ENCODE peak calls at places on chromosome X, in four cellular contexts. Y is Peyer's patch, V is colonic mucosa, N is GM12865. B is an unnamed sample.
A peak's percentile ranks its signal among the peaks of the same experiment; 100 is the strongest.

GRCh38 chrX:63961964-63962363 is 176.9 kb upstream of the ARHGEF9 start:
- DNase-seq in Y (no peak), V (no peak), N (no peak), B (no peak)

GRCh38 chrX:129649268-129650182 is 5.2 kb downstream of the APLN start:
- DNase-seq in Y (peak; percentile 24), V (no peak), N (no peak), B (no peak)

GRCh38 chrX:16222123-16222522 is 54.8 kb downstream of the MAGEB17 start:
- DNase-seq in Y (no peak), V (no peak), N (no peak), B (no peak)

GRCh38 chrX:91434351-91435168 is at the start of gene PABPC5:
- DNase-seq in Y (peak; percentile 65), V (peak; percentile 31), N (no peak), B (peak; percentile 72)

GRCh38 chrX:44972132-44972531 is 99.1 kb downstream of the KDM6A start:
- DNase-seq in Y (no peak), V (no peak), N (no peak), B (no peak)

GRCh38 chrX:115591856-115592842 is 31.2 kb downstream of the PLS3 start:
- DNase-seq in Y (no peak), V (no peak), N (no peak), B (no peak)

GRCh38 chrX:10045327-10046000 is 78.3 kb downstream of the CLDN34 start:
- DNase-seq in Y (no peak), V (no peak), N (peak; percentile 3), B (peak; percentile 55)

GRCh38 chrX:45479835-45480422 is 279.3 kb upstream of the DIPK2B start:
- DNase-seq in Y (no peak), V (no peak), N (no peak), B (no peak)

GRCh38 chrX:13759152-13759718 is 24.7 kb downstream of the OFD1 start:
- DNase-seq in Y (no peak), V (no peak), N (peak; percentile 71), B (no peak)

GRCh38 chrX:134948333-134949241 is 42.2 kb upstream of the SMIM10 start:
- DNase-seq in Y (no peak), V (no peak), N (no peak), B (no peak)

DNA sequence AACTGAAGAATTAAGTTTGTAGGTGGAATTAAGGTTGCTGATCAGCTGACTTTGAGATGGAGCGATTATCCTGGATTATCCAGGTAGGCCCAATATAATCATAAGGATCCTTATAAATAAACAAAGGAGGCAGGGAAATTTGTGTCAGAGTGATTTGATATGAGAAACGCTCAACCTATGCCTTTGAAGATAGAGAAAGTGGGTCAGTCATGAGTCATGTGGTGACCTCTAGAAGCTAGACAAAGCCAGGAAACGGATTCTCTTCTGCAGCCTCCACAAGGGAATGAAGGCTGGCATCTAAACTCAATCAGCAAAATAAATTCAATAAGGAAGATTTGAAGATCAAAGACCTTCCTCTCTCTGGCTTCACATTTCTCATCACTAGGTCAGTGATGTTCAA is 41.5 kb upstream of the SMIM10 start:
- DNase-seq in Y (no peak), V (no peak), N (no peak), B (no peak)
- H3K4me3 ChIP-seq in Y (no peak overlapping the region), V (no peak overlapping the region), N (no peak overlapping the region), B (no peak overlapping the region)

GRCh38 chrX:25941087-25941486 is 197.1 kb upstream of the MAGEB18 start:
- DNase-seq in Y (no peak), V (no peak), N (no peak), B (no peak)

DNA sequence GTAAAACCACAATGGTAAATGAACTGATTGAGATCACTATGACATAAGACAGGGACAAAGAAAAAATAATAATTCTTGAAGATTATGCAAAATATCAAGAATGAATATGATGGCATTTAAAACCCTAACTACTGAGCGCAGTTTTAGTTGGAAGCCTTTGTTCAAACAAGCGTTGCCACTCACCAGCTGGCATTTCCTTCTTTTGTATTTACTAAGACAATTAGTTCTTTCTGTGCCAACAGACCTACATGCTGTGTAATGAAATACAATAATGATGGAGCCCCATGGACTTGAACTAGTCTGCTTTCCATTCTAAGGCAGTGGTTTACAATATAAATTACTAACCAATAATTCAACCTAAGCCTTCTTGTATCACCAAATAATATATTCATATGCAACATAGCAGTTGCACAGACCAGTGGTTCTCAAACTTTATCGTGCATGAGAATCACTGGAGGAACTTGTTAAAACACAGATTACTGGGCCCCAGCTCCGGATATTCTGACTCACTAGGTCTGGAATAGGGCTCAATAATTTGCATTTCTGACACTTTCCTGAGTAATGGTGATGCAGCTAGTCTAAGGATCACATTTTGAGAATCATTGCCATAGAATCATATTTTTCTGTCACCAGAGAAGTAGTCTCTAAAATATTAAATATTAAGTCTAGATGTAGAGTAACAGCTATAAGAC is 196.4 kb upstream of the MAGEB18 start:
- DNase-seq in Y (no peak), V (no peak), N (no peak), B (no peak)
- H3K4me3 ChIP-seq in Y (no peak overlapping the region), V (no peak overlapping the region), N (no peak overlapping the region), B (no peak overlapping the region)

DNA sequence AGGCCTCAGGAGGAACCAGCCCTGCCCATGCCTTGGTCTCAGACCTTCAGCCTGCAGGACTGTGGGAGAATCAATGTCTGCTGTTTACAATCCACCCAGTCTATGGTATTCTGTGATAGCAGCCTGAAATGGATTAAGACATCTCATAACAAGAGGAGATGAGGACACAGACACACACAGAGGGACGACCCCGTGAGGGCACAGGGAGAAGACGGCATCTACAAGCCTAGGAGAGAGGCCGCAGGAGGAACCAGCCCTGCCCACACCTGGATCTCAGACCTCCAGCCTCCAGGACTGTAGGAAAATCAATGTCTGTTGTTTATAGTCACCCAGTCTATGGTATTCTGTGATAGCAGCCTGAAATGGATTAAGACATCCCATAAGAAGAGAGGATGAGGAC is 3.3 kb downstream of the SLC25A6 start:
- DNase-seq in Y (peak; percentile 26), V (no peak), N (no peak), B (peak; percentile 23)
- H3K4me3 ChIP-seq in Y (no peak overlapping the region), V (no peak overlapping the region), N (no peak overlapping the region), B (no peak overlapping the region)

GRCh38 chrX:133412665-133413064 is 2.6 kb downstream of the GPC4 start:
- DNase-seq in Y (no peak), V (no peak), N (no peak), B (no peak)
- H3K4me3 ChIP-seq in Y (no peak overlapping the region), V (no peak overlapping the region), N (no peak overlapping the region), B (peak overlapping the region; percentile 81)

GRCh38 chrX:32847921-32848320 is 363.4 kb downstream of the DMD start:
- DNase-seq in Y (no peak), V (no peak), N (no peak), B (no peak)

GRCh38 chrX:32851556-32851955 is 359.8 kb downstream of the DMD start:
- DNase-seq in Y (no peak), V (no peak), N (no peak), B (no peak)

DNA sequence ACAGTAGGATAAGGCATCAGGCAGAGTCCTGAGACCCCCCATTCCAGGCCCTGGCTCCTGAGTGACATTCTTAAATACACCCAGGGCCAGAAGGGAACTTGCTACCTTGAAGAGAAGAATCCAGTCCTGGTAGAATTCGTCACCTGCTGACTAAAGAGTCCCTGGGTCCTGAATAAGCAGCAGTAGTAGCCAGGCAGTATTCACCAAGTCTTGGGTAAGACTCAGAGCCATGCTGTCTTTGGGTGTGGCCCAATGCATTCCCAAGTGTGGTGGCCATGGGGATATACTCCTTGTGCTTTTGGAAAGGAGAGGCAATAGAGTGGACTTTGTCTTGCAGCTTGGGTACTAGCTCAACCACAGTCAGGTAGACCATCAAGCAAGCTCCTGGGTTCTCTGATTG is 359.1 kb downstream of the DMD start:
- DNase-seq in Y (no peak), V (no peak), N (no peak), B (no peak)
- H3K4me3 ChIP-seq in Y (no peak overlapping the region), V (no peak overlapping the region), N (no peak overlapping the region), B (no peak overlapping the region)

DNA sequence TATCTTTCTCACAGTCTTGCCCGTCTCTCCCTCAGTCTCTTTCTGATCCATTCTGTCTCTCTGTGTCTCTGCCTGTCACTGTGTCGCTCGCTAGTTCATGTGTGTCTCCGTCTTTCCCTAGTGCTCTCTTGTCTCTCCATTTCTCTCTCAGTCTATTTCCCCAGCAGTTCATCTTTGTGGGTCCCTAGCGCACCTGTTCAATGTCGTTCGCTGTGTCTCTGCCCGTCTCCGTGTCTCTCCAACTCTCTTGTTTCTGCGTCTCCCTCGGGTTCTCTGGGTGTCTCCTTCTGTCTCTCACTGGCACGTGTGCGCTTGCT is 1.5 kb downstream of the GPR101 start:
- DNase-seq in Y (no peak), V (no peak), N (no peak), B (no peak)
- H3K4me3 ChIP-seq in Y (peak overlapping the region; percentile 27), V (peak overlapping the region; percentile 10), N (peak overlapping the region; percentile 63), B (peak overlapping the region; percentile 26)

GRCh38 chrX:29553542-29553941 is 661.8 kb upstream of the MAGEB2 start:
- DNase-seq in Y (no peak), V (no peak), N (no peak), B (no peak)
- H3K4me3 ChIP-seq in Y (no peak overlapping the region), V (no peak overlapping the region), N (peak overlapping the region; percentile 66), B (no peak overlapping the region)

GRCh38 chrX:3271485-3272186 is 74.8 kb downstream of the MXRA5 start:
- DNase-seq in Y (no peak), V (no peak), N (no peak), B (no peak)
- H3K4me3 ChIP-seq in Y (no peak overlapping the region), V (no peak overlapping the region), N (no peak overlapping the region), B (peak overlapping the region; percentile 20)

GRCh38 chrX:68697465-68698125 is 50.1 kb downstream of the STARD8 start:
- DNase-seq in Y (no peak), V (no peak), N (no peak), B (no peak)
- H3K4me3 ChIP-seq in Y (no peak overlapping the region), V (no peak overlapping the region), N (no peak overlapping the region), B (no peak overlapping the region)